ENCODE peak calls at places on chromosomes 12 and 14, in eight cellular contexts. L is GM12878, X is A549, I is IMR-90, S is HepG2, E is K562, J is SK-N-SH, O is H1. H is an unnamed sample.

GRCh38 chr14:32537166-32537565 is 208.1 kb downstream of the AKAP6 start:
- DNase-seq in I (no peak), S (no peak), X (no peak), J (no peak), L (no peak), O (no peak), E (no peak), H (no peak)

GRCh38 chr12:12655061-12655460 is 40.9 kb downstream of the GPR19 start:
- DNase-seq in E (no peak), O (no peak), J (no peak), L (no peak), I (no peak), X (no peak), S (no peak), H (no peak)

GRCh38 chr12:113796852-113797534 is 169.1 kb downstream of the RBM19 start:
- DNase-seq in L (no peak), S (no peak), J (peak; percentile 63), X (no peak), O (no peak), E (no peak), I (no peak), H (no peak)

GRCh38 chr12:42590324-42590934 is 883 bp upstream of the PRICKLE1 start:
- DNase-seq in X (peak; percentile 28), S (no peak), O (no peak), I (no peak), L (no peak), J (peak; percentile 50), E (no peak), H (no peak)

GRCh38 chr12:3496964-3497363 is 6.0 kb downstream of the PRMT8 start:
- DNase-seq in I (no peak), L (no peak), X (no peak), E (no peak), S (peak; percentile 12), O (no peak), J (peak; percentile 36), H (peak; percentile 16)

GRCh38 chr12:4164591-4165558 is 108.7 kb upstream of the CCND2 start:
- DNase-seq in S (no peak), J (no peak), L (no peak), I (peak; percentile 75), X (no peak), E (no peak), O (peak; percentile 51), H (no peak)

GRCh38 chr12:49138587-49138986 is 7.4 kb upstream of the TUBA1B start:
- DNase-seq in E (no peak), I (no peak), O (no peak), S (no peak), J (no peak), L (no peak), X (no peak), H (no peak)

GRCh38 chr12:17992002-17992656 is 97.9 kb downstream of the RERGL start:
- DNase-seq in S (peak; percentile 3), E (peak; percentile 8), L (peak; percentile 15), J (peak; percentile 20), X (peak; percentile 3), I (peak; percentile 7), O (no peak), H (peak; percentile 28)

GRCh38 chr14:94771191-94771905 is 1.4 kb upstream of the GSC start:
- DNase-seq in I (no peak), X (no peak), S (no peak), O (no peak), E (no peak), L (no peak), J (no peak), H (no peak)

GRCh38 chr12:27652174-27652763 is 44.0 kb upstream of the REP15 start:
- DNase-seq in S (peak; percentile 71), X (peak; percentile 70), O (no peak), E (peak; percentile 62), L (peak; percentile 8), I (peak; percentile 84), J (peak; percentile 54), H (peak; percentile 58)

GRCh38 chr14:22012452-22012851 is 338.8 kb upstream of the OR4E1 start:
- DNase-seq in X (no peak), I (no peak), L (no peak), S (no peak), O (no peak), E (no peak), J (no peak), H (no peak)

GRCh38 chr14:52695481-52696091 is at the start of gene ERO1A:
- DNase-seq in I (peak; percentile 83), E (peak; percentile 64), X (peak; percentile 66), S (peak; percentile 50), O (no peak), J (peak; percentile 90), L (no peak), H (no peak)

GRCh38 chr12:111444706-111445310 is 39.1 kb downstream of the SH2B3 start:
- DNase-seq in S (no peak), I (no peak), X (no peak), L (peak; percentile 94), O (no peak), E (no peak), J (no peak), H (no peak)

GRCh38 chr12:75650100-75650499 is 138.7 kb upstream of the KRR1 start:
- DNase-seq in L (no peak), S (no peak), X (no peak), E (no peak), O (no peak), I (no peak), J (no peak), H (no peak)
- TF ChIP-seq RAD21 in L (no peak), S (no peak), X (no peak), E (no peak), O (no peak), I (no peak), J (no peak), H (no peak)

GRCh38 chr14:89029961-89030694 is 205.7 kb downstream of the TTC8 start:
- DNase-seq in J (no peak), I (no peak), X (no peak), O (no peak), L (no peak), E (no peak), S (no peak), H (no peak)

GRCh38 chr14:89028462-89029134 is 204.1 kb downstream of the TTC8 start:
- DNase-seq in E (no peak), J (no peak), S (no peak), O (no peak), L (no peak), I (no peak), X (no peak), H (no peak)

GRCh38 chr14:89024691-89025090 is 200.2 kb downstream of the TTC8 start:
- DNase-seq in J (no peak), I (no peak), L (no peak), S (no peak), E (no peak), X (no peak), O (no peak), H (no peak)

GRCh38 chr14:89025581-89026236 is 201.3 kb downstream of the TTC8 start:
- DNase-seq in X (no peak), O (no peak), J (no peak), E (no peak), I (peak; percentile 38), L (no peak), S (no peak), H (no peak)

DNA sequence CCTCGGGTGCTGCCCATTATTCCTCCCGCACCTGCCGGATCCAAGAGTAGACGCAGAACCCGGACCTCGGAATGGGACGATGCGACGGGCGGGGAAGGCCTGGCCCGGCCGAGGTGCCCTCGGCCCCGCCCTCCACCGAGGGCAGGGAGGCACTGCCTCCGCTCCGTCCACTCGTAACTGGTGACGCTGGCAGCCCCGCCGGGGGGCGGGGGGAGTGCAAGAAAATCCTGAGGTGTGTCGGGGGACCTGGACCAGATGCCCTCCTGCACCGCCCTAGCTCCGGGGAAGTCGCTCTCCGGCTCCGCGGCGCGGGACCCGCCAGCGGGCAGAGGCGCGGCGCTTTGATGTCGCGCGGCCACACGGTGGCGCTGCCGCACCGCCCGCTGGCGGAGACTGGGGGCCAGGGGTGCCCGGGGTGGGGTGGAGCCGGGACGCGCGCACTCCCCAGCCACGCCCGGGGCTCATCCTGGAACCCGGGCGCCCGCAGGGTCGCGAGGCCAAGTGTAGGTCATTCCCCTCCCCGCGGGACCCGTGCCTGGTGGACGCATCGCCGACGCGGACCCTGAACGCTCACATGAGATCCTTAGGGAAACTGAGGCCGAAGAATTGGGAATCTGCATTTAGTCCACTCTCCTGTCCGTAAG is 202.8 kb downstream of the TTC8 start:
- DNase-seq in I (peak; percentile 33), S (peak; percentile 21), L (no peak), O (no peak), J (no peak), X (peak; percentile 72), E (peak; percentile 84), H (peak; percentile 13)
- TF ChIP-seq RAD21 in I (peak; percentile 84), S (peak; percentile 96), L (peak; percentile 84), O (peak; percentile 82), J (no peak), X (peak; percentile 95), E (peak; percentile 30), H (peak; percentile 73)

GRCh38 chr14:88229428-88229827 is 93.6 kb downstream of the KCNK10 start:
- DNase-seq in O (no peak), X (no peak), E (no peak), J (no peak), S (no peak), L (no peak), I (no peak), H (no peak)

GRCh38 chr14:88231626-88232025 is 91.4 kb downstream of the KCNK10 start:
- DNase-seq in L (no peak), X (no peak), J (no peak), E (no peak), I (no peak), O (no peak), S (no peak), H (no peak)

GRCh38 chr14:88232783-88233182 is 90.3 kb downstream of the KCNK10 start:
- DNase-seq in J (no peak), O (no peak), L (no peak), E (no peak), I (no peak), X (no peak), S (no peak), H (no peak)

GRCh38 chr14:88234442-88234841 is 88.6 kb downstream of the KCNK10 start:
- DNase-seq in E (no peak), X (no peak), J (no peak), L (no peak), I (no peak), O (no peak), S (no peak), H (no peak)

GRCh38 chr14:88233915-88234314 is 89.2 kb downstream of the KCNK10 start:
- DNase-seq in I (no peak), L (no peak), X (no peak), E (peak; percentile 6), O (peak; percentile 3), S (peak; percentile 40), J (peak; percentile 25), H (peak; percentile 24)
- TF ChIP-seq RAD21 in I (no peak), L (peak; percentile 40), X (peak; percentile 27), E (peak; percentile 39), O (peak; percentile 70), S (peak; percentile 40), J (peak; percentile 41), H (peak; percentile 44)

DNA sequence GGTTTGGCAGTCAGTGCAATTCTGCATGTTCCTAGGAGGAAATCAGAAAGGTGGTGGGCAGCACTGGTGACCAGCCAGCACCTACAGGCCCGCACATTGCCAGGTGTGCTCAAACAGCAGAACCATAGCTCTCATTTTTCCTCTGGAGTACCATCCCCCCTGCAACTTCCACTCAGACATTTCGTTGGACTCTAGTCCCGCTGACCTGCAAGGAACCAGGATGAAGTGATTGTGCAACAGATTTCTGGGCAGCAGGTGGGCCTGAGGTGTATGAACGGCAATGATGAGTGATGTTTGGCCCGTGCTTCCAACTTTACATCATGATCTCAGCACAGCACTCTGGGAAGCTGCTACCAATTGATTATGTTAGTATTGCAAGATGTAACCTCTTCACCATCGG is 129.9 kb downstream of the NTF3 start:
- DNase-seq in J (no peak), X (no peak), S (no peak), O (no peak), L (no peak), E (no peak), I (no peak), H (no peak)
- TF ChIP-seq RAD21 in J (no peak), X (no peak), S (no peak), O (no peak), L (no peak), E (no peak), I (no peak), H (no peak)

H was measured in HCT116.